ENCODE peak calls at places on chromosomes 7 and 10, in eight cellular contexts. S, E, C, J, T, M, K and G are unnamed samples.

GRCh38 chr7:129825005-129825553 is 127.7 kb downstream of the UBE2H start:
- DNase-seq in S (peak), E (peak), C (peak), J (peak), T (peak), M (peak), K (peak), G (no peak)

GRCh38 chr10:11205026-11205772 is 187.5 kb downstream of the CELF2 start:
- DNase-seq in S (no peak), E (peak), C (peak), J (no peak), T (no peak), M (no peak), K (no peak), G (no peak)

GRCh38 chr7:144401490-144401889 is 2.0 kb downstream of the NOBOX start:
- DNase-seq in S (no peak), E (no peak), C (no peak), J (no peak), T (no peak), M (no peak), K (no peak), G (no peak)

GRCh38 chr7:71251706-71252105 is 119.8 kb downstream of the GALNT17 start:
- DNase-seq in S (no peak), E (no peak), C (no peak), J (no peak), T (no peak), M (no peak), K (no peak), G (no peak)

GRCh38 chr10:67764012-67764822 is 68.2 kb upstream of the CTNNA3 start:
- DNase-seq in S (peak), E (peak), C (peak), J (peak), T (peak), M (peak), K (peak), G (peak)

GRCh38 chr7:122528879-122529481 is 169.9 kb downstream of the RNF133 start:
- DNase-seq in S (no peak), E (peak), C (peak), J (no peak), T (no peak), M (no peak), K (peak), G (no peak)

GRCh38 chr7:52525772-52526341 is 509.6 kb upstream of the POM121L12 start:
- DNase-seq in S (no peak), E (no peak), C (no peak), J (no peak), T (no peak), M (no peak), K (no peak), G (no peak)

GRCh38 chr10:62373995-62374861 is at the start of gene ZNF365:
- DNase-seq in S (peak), E (peak), C (peak), J (peak), T (no peak), M (peak), K (no peak), G (no peak)

GRCh38 chr7:2952316-2952715 is 91.4 kb downstream of the CARD11 start:
- DNase-seq in S (no peak), E (no peak), C (no peak), J (no peak), T (no peak), M (no peak), K (no peak), G (peak)

GRCh38 chr10:121179006-121179405 is 327.8 kb downstream of the WDR11 start:
- DNase-seq in S (no peak), E (no peak), C (no peak), J (no peak), T (no peak), M (no peak), K (no peak), G (no peak)

GRCh38 chr7:144391823-144392255 is 11.7 kb downstream of the NOBOX start:
- DNase-seq in S (no peak), E (peak), C (peak), J (no peak), T (no peak), M (no peak), K (peak), G (no peak)

GRCh38 chr7:157470017-157470322 is 133.2 kb downstream of the DNAJB6 start:
- DNase-seq in S (no peak), E (no peak), C (no peak), J (no peak), T (peak), M (no peak), K (no peak), G (peak)

GRCh38 chr10:38600696-38601095 is 506.6 kb downstream of the ZNF37A start:
- DNase-seq in S (no peak), E (no peak), C (no peak), J (no peak), T (no peak), M (no peak), K (no peak), G (no peak)

GRCh38 chr7:119408596-119408995 is 864.4 kb upstream of the KCND2 start:
- DNase-seq in S (no peak), E (no peak), C (no peak), J (no peak), T (no peak), M (no peak), K (no peak), G (no peak)

GRCh38 chr7:25967278-25968204 is 184.5 kb upstream of the NFE2L3 start:
- DNase-seq in S (no peak), E (no peak), C (no peak), J (no peak), T (no peak), M (no peak), K (peak), G (no peak)

GRCh38 chr10:4770766-4771553 is 55.0 kb upstream of the AKR1E2 start:
- DNase-seq in S (no peak), E (peak), C (peak), J (no peak), T (no peak), M (no peak), K (no peak), G (no peak)

GRCh38 chr7:11625669-11626068 is 206.3 kb downstream of the THSD7A start:
- DNase-seq in S (no peak), E (peak), C (no peak), J (no peak), T (no peak), M (no peak), K (no peak), G (no peak)

GRCh38 chr7:42831051-42831952 is 80.6 kb downstream of the C7orf25 start:
- DNase-seq in S (no peak), E (peak), C (peak), J (no peak), T (peak), M (no peak), K (peak), G (no peak)

GRCh38 chr10:72235544-72236279 is 19.6 kb upstream of the ASCC1 start:
- DNase-seq in S (no peak), E (no peak), C (no peak), J (no peak), T (no peak), M (no peak), K (no peak), G (no peak)

GRCh38 chr7:82697897-82698296 is 254.3 kb upstream of the CACNA2D1 start:
- DNase-seq in S (no peak), E (no peak), C (peak), J (no peak), T (no peak), M (no peak), K (no peak), G (no peak)

GRCh38 chr7:135573541-135573940 is 15.8 kb downstream of the NUP205 start:
- DNase-seq in S (no peak), E (no peak), C (no peak), J (no peak), T (no peak), M (no peak), K (no peak), G (no peak)

GRCh38 chr7:128121731-128122576 is 90.7 kb upstream of the LRRC4 start:
- DNase-seq in S (no peak), E (no peak), C (no peak), J (no peak), T (peak), M (no peak), K (no peak), G (peak)